ENCODE peak calls at places on chromosomes 13 and 19, in four cellular contexts. C, P, K and X are unnamed samples.

GRCh38 chr13:42272776-42273175 is 824 bp downstream of the AKAP11 start:
- DNase-seq in C (no peak), P (no peak), K (peak; percentile 28), X (no peak)

GRCh38 chr13:65724261-65724660 is 1505.9 kb downstream of the PCDH9 start:
- DNase-seq in C (no peak), P (no peak), K (no peak), X (peak; percentile 68)

GRCh38 chr13:28707629-28708427 is 10.9 kb downstream of the SLC46A3 start:
- DNase-seq in C (peak; percentile 44), P (no peak), K (peak; percentile 91), X (peak; percentile 55)

GRCh38 chr13:109156181-109156935 is 526.9 kb downstream of the MYO16 start:
- DNase-seq in C (peak; percentile 84), P (no peak), K (peak; percentile 80), X (peak; percentile 92)

GRCh38 chr19:40867701-40868100 is 14.3 kb downstream of the CYP2A7 start:
- DNase-seq in C (no peak), P (no peak), K (no peak), X (no peak)

GRCh38 chr13:48653074-48654054 is at the start of gene CYSLTR2:
- DNase-seq in C (no peak), P (peak; percentile 6), K (peak; percentile 57), X (peak; percentile 56)

GRCh38 chr19:46880440-46880839 is 19.6 kb downstream of the ARHGAP35 start:
- DNase-seq in C (no peak), P (no peak), K (peak; percentile 46), X (no peak)

GRCh38 chr19:29324717-29325116 is 111.8 kb upstream of the UQCRFS1 start:
- DNase-seq in C (no peak), P (no peak), K (no peak), X (no peak)

GRCh38 chr19:4064551-4065260 is 2.0 kb downstream of the ZBTB7A start:
- DNase-seq in C (no peak), P (peak; percentile 65), K (peak; percentile 65), X (no peak)

GRCh38 chr19:46824887-46825730 is 25.5 kb downstream of the AP2S1 start:
- DNase-seq in C (no peak), P (no peak), K (peak; percentile 27), X (no peak)

GRCh38 chr19:934865-935422 is 9.1 kb downstream of the ARID3A start:
- DNase-seq in C (no peak), P (no peak), K (peak; percentile 71), X (peak; percentile 57)

GRCh38 chr13:109130093-109130835 is 500.9 kb downstream of the MYO16 start:
- DNase-seq in C (no peak), P (peak; percentile 21), K (no peak), X (no peak)

GRCh38 chr13:24747248-24748151 is 16.5 kb upstream of the RNF17 start:
- DNase-seq in C (peak; percentile 40), P (peak; percentile 56), K (peak; percentile 36), X (peak; percentile 2)
- TF ChIP-seq EZH2 in C (no peak), P (peak; percentile 64), K (no peak), X (peak; percentile 25)

GRCh38 chr13:27442071-27442647 is 8.2 kb downstream of the MTIF3 start:
- DNase-seq in C (no peak), P (no peak), K (no peak), X (no peak)
- H3K79me2 ChIP-seq in C (peaks cover 33% of the 10 kb centered on the region), P (peaks cover 26% of the 10 kb centered on the region), K (peaks cover 33% of the 10 kb centered on the region), X (peaks cover 23% of the 10 kb centered on the region)

DNA sequence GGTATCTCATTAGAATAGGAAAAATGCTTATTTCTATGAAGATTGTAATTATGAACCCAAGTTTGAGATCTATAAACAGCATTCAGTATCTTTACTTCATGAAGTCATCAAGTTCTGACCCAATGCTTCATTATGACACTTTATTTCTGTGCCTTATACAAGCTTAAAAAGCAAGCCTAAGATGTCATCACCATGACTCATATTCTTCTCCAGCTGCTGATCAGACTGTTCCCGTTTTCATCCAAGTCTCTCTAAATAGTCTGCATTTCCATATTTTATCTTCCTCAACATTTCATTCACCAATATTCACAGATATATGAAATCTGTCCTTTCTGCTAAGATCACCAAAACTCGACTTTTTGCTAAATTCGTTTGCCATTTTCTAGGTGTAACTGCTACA is 1247.2 kb upstream of the PRR20A start:
- DNase-seq in C (no peak), P (no peak), K (no peak), X (no peak)
- H2AFZ ChIP-seq in C (no peak overlapping the region), P (no peak overlapping the region), K (no peak overlapping the region), X (no peak overlapping the region)

GRCh38 chr19:2291185-2291751 is 9.3 kb upstream of the PEAK3 start:
- DNase-seq in C (peak; percentile 29), P (peak; percentile 92), K (peak; percentile 32), X (no peak)
- TF ChIP-seq EZH2 in C (no peak), P (peak; percentile 88), K (no peak), X (peak; percentile 64)

GRCh38 chr19:55115446-55116065 is 1.9 kb downstream of the PPP1R12C start:
- DNase-seq in C (no peak), P (no peak), K (peak; percentile 52), X (peak; percentile 40)

GRCh38 chr19:55117636-55118391 is at the start of gene PPP1R12C:
- DNase-seq in C (peak; percentile 99), P (peak; percentile 99), K (peak; percentile 100), X (peak; percentile 96)

GRCh38 chr19:55117063-55117635 is 288 bp downstream of the PPP1R12C start:
- DNase-seq in C (no peak), P (no peak), K (peak; percentile 59), X (no peak)

GRCh38 chr19:55114566-55115145 is 2.8 kb downstream of the PPP1R12C start:
- DNase-seq in C (no peak), P (no peak), K (no peak), X (no peak)

DNA sequence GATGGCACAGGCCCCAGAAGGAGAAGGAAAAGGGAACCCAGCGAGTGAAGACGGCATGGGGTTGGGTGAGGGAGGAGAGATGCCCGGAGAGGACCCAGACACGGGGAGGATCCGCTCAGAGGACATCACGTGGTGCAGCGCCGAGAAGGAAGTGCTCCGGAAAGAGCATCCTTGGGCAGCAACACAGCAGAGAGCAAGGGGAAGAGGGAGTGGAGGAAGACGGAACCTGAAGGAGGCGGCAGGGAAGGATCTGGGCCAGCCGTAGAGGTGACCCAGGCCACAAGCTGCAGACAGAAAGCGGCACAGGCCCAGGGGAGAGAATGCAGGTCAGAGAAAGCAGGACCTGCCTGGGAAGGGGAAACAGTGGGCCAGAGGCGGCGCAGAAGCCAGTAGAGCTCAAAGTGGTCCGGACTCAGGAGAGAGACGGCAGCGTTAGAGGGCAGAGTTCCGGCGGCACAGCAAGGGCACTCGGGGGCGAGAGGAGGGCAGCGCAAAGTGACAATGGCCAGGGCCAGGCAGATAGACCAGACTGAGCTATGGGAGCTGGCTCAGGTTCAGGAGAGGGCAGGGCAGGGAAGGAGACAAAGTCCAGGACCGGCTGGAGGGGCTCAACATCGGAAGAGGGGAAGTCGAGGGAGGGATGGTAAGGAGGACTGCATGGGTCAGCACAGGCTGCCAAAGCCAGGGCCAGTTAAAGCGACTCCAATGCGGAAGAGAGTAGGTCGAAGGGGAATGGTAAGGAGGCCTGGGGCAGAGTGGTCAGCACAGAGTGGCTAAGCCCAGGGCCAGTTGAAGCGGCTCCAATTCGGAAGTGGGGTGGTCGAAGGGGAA is 990 bp downstream of the PPP1R12C start:
- DNase-seq in C (peak; percentile 48), P (peak; percentile 50), K (peak; percentile 89), X (peak; percentile 43)
- H3K79me2 ChIP-seq in C (peaks cover 58% of the 10 kb centered on the region), P (peaks cover 54% of the 10 kb centered on the region), K (peaks cover 56% of the 10 kb centered on the region), X (peaks cover 57% of the 10 kb centered on the region)

DNA sequence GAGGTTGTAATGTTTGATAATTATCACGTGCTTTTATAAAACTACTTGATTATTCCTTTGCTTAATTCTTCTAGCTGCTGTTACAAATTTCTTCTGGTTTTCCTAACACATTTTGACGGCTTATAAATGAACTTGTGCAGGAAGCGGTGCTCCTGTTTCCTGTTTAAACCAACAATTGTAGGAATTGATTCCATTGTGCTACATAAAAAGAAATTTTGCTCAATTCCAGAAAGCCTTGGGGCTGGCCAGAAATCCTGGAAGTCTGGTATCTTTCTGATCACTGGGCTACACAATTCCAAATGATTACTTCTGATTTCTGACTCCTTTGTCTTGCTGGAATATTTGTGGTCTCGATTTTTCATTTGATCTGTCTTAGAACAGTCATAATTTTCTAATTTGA is 14.9 kb downstream of the RFC3 start:
- DNase-seq in C (no peak), P (no peak), K (no peak), X (no peak)
- H2AFZ ChIP-seq in C (no peak overlapping the region), P (no peak overlapping the region), K (no peak overlapping the region), X (no peak overlapping the region)

GRCh38 chr19:2290441-2291184 is 8.6 kb upstream of the PEAK3 start:
- DNase-seq in C (peak; percentile 35), P (peak; percentile 50), K (peak; percentile 25), X (no peak)
- TF ChIP-seq EZH2 in C (peak; percentile 50), P (peak; percentile 99), K (peak; percentile 60), X (peak; percentile 70)

DNA sequence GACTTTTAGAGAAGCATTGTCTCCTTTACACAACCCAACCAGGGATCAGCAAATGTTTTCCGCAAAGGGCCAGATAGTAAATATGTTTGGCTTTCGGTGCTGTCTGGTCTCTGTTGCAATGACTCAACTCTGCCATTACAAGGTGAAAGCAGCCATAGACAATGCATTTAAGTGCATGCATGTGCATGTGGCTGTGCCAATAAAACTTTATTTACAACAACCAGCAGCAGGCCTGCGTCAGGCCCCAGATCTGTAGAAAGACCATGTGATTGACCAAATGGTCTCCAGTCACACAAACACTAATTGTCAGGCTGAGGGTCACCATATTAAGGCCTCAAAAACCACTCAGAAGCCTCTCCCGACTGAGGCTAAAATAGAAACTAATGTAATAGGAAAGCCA is 8.1 kb downstream of the RAB20 start:
- DNase-seq in C (no peak), P (no peak), K (no peak), X (no peak)
- H3K79me2 ChIP-seq in C (peaks cover 73% of the 10 kb centered on the region), P (no peaks in the 10 kb centered on the region), K (no peaks in the 10 kb centered on the region), X (no peaks in the 10 kb centered on the region)